ENCODE peak calls at places on chromosomes 11 and 22, in four cellular contexts. N is neural crest cell, J is fibroblast of mammary gland, W is B cell. K is an unnamed sample.

GRCh38 chr11:47106839-47107520 is 69.7 kb downstream of the ARFGAP2 start:
- DNase-seq in W (no peak), N (no peak), J (no peak), K (no peak)

GRCh38 chr11:116960916-116961315 is 123.5 kb upstream of the APOA1 start:
- DNase-seq in J (peak; percentile 69), N (no peak), W (no peak), K (no peak)

GRCh38 chr11:65078151-65078550 is 5.7 kb downstream of the CDCA5 start:
- DNase-seq in W (peak; percentile 64), J (peak; percentile 35), N (peak; percentile 46), K (peak; percentile 32)

GRCh38 chr11:14414470-14415461 is 55.8 kb upstream of the RRAS2 start:
- DNase-seq in N (no peak), J (peak; percentile 54), W (peak; percentile 58), K (peak; percentile 67)

GRCh38 chr22:21816787-21817496 is 50.5 kb downstream of the MAPK1 start:
- DNase-seq in W (peak; percentile 72), N (no peak), J (peak; percentile 94), K (peak; percentile 33)

GRCh38 chr11:69721745-69722144 is 17.9 kb upstream of the FGF19 start:
- DNase-seq in W (no peak), J (no peak), N (no peak), K (no peak)

GRCh38 chr11:116776522-116776984 is 3.8 kb upstream of the BUD13 start:
- DNase-seq in N (no peak), W (no peak), J (no peak), K (no peak)

GRCh38 chr11:70364745-70365535 is 33.4 kb upstream of the CTTN start:
- DNase-seq in J (no peak), W (no peak), N (no peak), K (peak; percentile 65)

GRCh38 chr11:45543808-45544422 is 121.5 kb downstream of the CHST1 start:
- DNase-seq in J (peak; percentile 31), W (no peak), N (peak; percentile 26), K (no peak)

GRCh38 chr11:17161515-17161914 is 46.3 kb downstream of the PIK3C2A start:
- DNase-seq in J (no peak), W (no peak), N (no peak), K (no peak)

GRCh38 chr22:22999473-22999872 is 70.8 kb upstream of the GNAZ start:
- DNase-seq in N (no peak), J (no peak), W (no peak), K (no peak)

GRCh38 chr11:10041803-10042202 is 252.2 kb downstream of the SBF2 start:
- DNase-seq in N (no peak), W (no peak), J (no peak), K (no peak)

GRCh38 chr22:47361247-47361646 is 598.8 kb downstream of the TBC1D22A start:
- DNase-seq in J (no peak), W (no peak), N (no peak), K (no peak)

GRCh38 chr22:49099496-49100124 is 728.1 kb downstream of the BRD1 start:
- DNase-seq in N (no peak), W (no peak), J (no peak), K (no peak)

GRCh38 chr11:130070109-130070828 is 575 bp downstream of the APLP2 start:
- DNase-seq in W (peak; percentile 52), J (no peak), N (peak; percentile 37), K (peak; percentile 53)

GRCh38 chr22:19430890-19431541 is 517 bp downstream of the HIRA start:
- DNase-seq in N (peak; percentile 38), W (no peak), J (peak; percentile 25), K (peak; percentile 49)

GRCh38 chr22:21755855-21756284 is 20.3 kb upstream of the YPEL1 start:
- DNase-seq in J (peak; percentile 92), W (no peak), N (no peak), K (no peak)

GRCh38 chr11:20754957-20755356 is 85.6 kb downstream of the NELL1 start:
- DNase-seq in N (no peak), W (no peak), J (no peak), K (no peak)
- TF ChIP-seq CTCF in N (no peak), W (no peak), J (no peak), K (no peak)

GRCh38 chr11:12684821-12685220 is 10.6 kb downstream of the TEAD1 start:
- DNase-seq in J (no peak), N (no peak), W (no peak), K (no peak)

GRCh38 chr11:12683857-12684256 is 9.6 kb downstream of the TEAD1 start:
- DNase-seq in N (no peak), J (peak; percentile 55), W (no peak), K (no peak)

GRCh38 chr11:12685229-12685628 is 11.0 kb downstream of the TEAD1 start:
- DNase-seq in N (no peak), W (no peak), J (no peak), K (no peak)

GRCh38 chr11:12682730-12683500 is 8.7 kb downstream of the TEAD1 start:
- DNase-seq in W (no peak), J (no peak), N (no peak), K (no peak)

DNA sequence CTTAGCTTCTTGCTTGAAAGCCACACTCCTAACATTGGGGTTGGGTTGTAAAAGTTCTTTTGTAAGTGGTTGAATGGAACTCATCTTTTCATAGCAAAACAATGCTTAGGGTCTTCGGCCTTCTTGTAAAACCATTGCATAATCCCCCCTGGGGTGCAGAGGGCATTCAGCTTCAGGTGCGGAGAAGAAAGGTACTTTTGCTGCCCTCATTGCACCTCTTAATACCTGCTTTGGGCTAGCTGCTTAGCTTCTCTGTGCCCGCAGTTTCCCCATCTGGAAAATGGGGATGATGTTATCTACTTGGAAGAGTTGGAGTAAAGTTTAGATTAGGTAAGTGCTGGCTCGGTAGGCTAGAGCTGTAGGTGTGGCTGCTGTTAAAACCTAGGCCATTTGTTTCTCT is 10.1 kb downstream of the TEAD1 start:
- DNase-seq in N (no peak), W (no peak), J (no peak), K (no peak)
- TF ChIP-seq CTCF in N (no peak), W (no peak), J (no peak), K (no peak)

GRCh38 chr11:8213390-8213789 is 44.6 kb upstream of the RIC3 start:
- DNase-seq in W (no peak), J (peak; percentile 3), N (no peak), K (no peak)

GRCh38 chr11:8207080-8208000 is 38.5 kb upstream of the RIC3 start:
- DNase-seq in J (peak; percentile 58), W (no peak), N (no peak), K (no peak)

GRCh38 chr11:8206251-8207079 is 37.6 kb upstream of the RIC3 start:
- DNase-seq in W (peak; percentile 62), N (no peak), J (no peak), K (no peak)

GRCh38 chr11:8205566-8205965 is 36.7 kb upstream of the RIC3 start:
- DNase-seq in J (no peak), W (no peak), N (no peak), K (no peak)

DNA sequence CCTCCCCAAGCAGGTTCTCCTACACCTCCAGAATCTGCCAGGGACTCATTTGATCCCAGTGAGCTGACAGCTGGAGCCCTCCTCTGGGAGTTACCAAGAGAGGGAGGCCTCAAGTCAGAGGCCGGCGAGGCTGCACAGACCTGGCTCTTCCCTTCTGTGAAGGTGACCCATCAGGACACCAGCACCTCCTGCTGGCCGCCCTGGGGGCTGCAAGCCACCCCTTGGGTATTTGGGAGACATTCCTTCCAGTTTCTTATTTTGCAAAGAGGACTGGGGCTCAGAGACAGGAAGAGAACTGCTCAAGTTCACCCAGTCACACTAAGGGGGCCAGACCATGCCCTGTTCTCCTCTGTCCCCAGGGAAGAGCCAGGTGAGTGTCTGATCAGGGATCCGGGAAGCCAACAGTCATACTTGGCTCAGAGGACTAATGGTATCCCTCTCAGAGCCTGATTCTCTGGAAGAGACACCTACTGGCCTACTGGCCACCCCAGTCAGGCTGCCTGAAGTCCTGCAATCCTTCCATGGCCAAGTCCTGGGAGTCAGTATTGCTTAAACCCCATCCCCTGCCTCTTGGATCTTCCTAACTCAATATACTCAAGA is 40.5 kb upstream of the RIC3 start:
- DNase-seq in W (peak; percentile 77), N (no peak), J (no peak), K (no peak)
- TF ChIP-seq CTCF in W (peak; percentile 93), N (peak; percentile 51), J (peak; percentile 42), K (peak; percentile 18)

DNA sequence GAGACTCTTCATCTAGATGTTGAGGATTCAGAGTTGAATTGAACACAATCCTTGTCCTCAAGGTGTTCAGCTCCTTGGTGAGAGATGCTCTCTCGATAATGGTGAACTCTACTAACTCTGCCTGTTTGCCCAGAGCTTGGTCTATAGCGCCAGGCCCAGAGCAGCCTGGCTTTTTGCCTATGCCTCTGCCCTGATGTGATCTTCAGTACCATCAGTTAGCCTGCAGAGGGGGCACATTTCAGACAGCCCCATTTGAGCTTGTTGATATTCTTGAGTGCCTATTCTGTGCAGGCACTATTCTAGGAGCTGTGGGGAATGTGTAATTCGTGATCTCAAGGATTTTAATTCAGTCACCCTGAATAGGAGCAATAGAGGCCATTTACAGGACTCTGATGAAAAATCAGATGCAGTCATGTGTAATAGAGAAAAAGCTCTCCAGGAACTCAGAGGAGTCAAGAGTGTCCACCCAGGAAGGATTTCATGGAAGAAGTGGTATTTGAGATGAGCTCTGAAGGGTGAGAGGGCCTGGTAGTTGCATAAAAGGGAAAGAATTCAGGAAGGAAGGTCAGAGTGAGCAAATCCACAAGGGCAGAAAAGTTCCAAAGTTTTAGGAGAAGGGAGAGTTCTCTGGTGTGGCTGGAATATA is 19.3 kb downstream of the GTPBP1 start:
- DNase-seq in J (peak; percentile 58), N (no peak), W (peak; percentile 39), K (no peak)
- TF ChIP-seq CTCF in J (peak; percentile 57), N (peak; percentile 58), W (peak; percentile 78), K (peak; percentile 71)

GRCh38 chr11:58188770-58189169 is at the start of gene OR9Q2:
- DNase-seq in N (no peak), W (no peak), J (no peak), K (no peak)

GRCh38 chr11:58186938-58187337 is 1.9 kb upstream of the OR9Q2 start:
- DNase-seq in N (no peak), J (no peak), W (no peak), K (no peak)

GRCh38 chr11:58193403-58193802 is 4.5 kb downstream of the OR9Q2 start:
- DNase-seq in J (no peak), N (no peak), W (no peak), K (no peak)

GRCh38 chr11:58195939-58196338 is 7.1 kb downstream of the OR9Q2 start:
- DNase-seq in N (no peak), J (no peak), W (no peak), K (no peak)

DNA sequence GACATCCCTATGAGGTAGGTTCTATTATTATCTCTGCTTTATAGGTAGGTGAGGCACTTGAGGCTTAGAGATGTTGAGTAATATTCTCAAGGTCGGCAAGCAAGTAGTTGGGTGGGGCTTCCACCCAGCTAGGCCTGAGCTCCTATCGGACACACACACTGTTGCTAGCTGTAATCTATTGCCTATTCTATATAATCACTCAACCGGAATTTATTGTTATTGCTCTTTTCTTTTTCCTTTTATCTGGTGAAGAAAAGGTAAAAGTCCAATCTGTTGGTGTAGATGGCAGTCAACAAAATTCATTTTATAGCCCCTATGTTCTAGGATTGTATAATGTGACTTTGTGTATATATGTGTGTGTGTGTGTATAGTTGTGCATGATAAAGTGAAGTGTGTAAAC is 3.4 kb downstream of the OR9Q2 start:
- DNase-seq in N (no peak), W (no peak), J (no peak), K (no peak)
- TF ChIP-seq CTCF in N (no peak), W (no peak), J (no peak), K (no peak)

DNA sequence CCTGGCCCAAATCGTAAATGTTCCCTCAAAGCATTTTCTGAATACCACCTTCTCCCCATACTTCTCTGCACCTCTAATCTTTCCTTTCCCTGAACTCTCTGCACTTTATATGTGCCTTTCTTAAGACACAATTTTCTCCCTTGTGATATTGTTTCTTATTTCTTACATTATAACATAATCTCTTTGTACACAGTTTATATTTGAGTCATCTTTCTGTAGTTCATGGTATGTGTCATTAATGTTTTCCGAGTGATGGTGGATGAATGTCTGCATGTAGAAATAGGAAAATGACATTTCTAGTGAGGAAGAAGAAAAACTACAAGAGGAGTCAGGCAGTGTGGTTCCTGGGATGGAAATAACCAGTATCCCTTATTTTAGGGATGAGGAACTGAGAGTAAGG is 5.5 kb downstream of the ACRV1 start:
- DNase-seq in J (no peak), N (no peak), W (no peak), K (no peak)
- TF ChIP-seq CTCF in J (no peak), N (no peak), W (no peak), K (no peak)